ENCODE peak calls at places on chromosomes 6 and 20, in six cellular contexts. M is dorsolateral prefrontal cortex, E is lower lobe of right lung, U is foreskin fibroblast, I is fibroblast of mammary gland, Q is natural killer cell. Z is an unnamed sample.
A peak's percentile ranks its signal among the peaks of the same experiment; 100 is the strongest.

GRCh38 chr20:36629719-36630340 is 16.2 kb downstream of the SLA2 start:
- DNase-seq in M (no peak), E (no peak), U (no peak), I (no peak), Q (peak; percentile 66), Z (no peak)

GRCh38 chr20:59994697-59995122 is 36.5 kb downstream of the CDH26 start:
- DNase-seq in M (no peak), E (peak; percentile 73), U (peak; percentile 66), I (peak; percentile 61), Q (no peak), Z (no peak)

GRCh38 chr6:33161354-33162320 is 30.6 kb downstream of the COL11A2 start:
- DNase-seq in M (peak; percentile 80), E (peak; percentile 90), U (peak; percentile 87), I (peak; percentile 42), Q (peak; percentile 84), Z (peak; percentile 53)

GRCh38 chr6:80217799-80218198 is 111.3 kb downstream of the BCKDHB start:
- DNase-seq in M (no peak), E (no peak), U (peak; percentile 68), I (peak; percentile 54), Q (no peak), Z (no peak)

GRCh38 chr6:73666393-73666792 is 12.6 kb upstream of the SLC17A5 start:
- DNase-seq in M (no peak), E (no peak), U (peak; percentile 41), I (no peak), Q (no peak), Z (no peak)

GRCh38 chr20:20837574-20838021 is 125.2 kb upstream of the RALGAPA2 start:
- DNase-seq in M (peak; percentile 74), E (no peak), U (peak; percentile 62), I (peak; percentile 50), Q (no peak), Z (peak; percentile 24)

GRCh38 chr20:20327756-20328155 is 40.1 kb upstream of the INSM1 start:
- DNase-seq in M (no peak), E (no peak), U (no peak), I (peak; percentile 16), Q (no peak), Z (no peak)

GRCh38 chr6:47161176-47161687 is 119.1 kb upstream of the ADGRF1 start:
- DNase-seq in M (no peak), E (no peak), U (peak; percentile 76), I (peak; percentile 71), Q (no peak), Z (peak; percentile 58)

GRCh38 chr20:51166489-51166888 is 143.6 kb upstream of the KCNG1 start:
- DNase-seq in M (no peak), E (no peak), U (no peak), I (no peak), Q (no peak), Z (no peak)

GRCh38 chr6:150134280-150134920 is 8.4 kb upstream of the PPP1R14C start:
- DNase-seq in M (no peak), E (no peak), U (no peak), I (no peak), Q (no peak), Z (no peak)

GRCh38 chr6:127302728-127303675 is 36.3 kb downstream of the RNF146 start:
- DNase-seq in M (no peak), E (no peak), U (peak; percentile 66), I (peak; percentile 57), Q (no peak), Z (peak; percentile 42)

GRCh38 chr6:44254957-44255808 is 2.1 kb downstream of the SLC35B2 start:
- DNase-seq in M (no peak), E (no peak), U (peak; percentile 50), I (no peak), Q (no peak), Z (no peak)

GRCh38 chr6:22145823-22146379 is 150.9 kb downstream of the PRL start:
- DNase-seq in M (peak; percentile 86), E (no peak), U (peak; percentile 70), I (peak; percentile 69), Q (no peak), Z (peak; percentile 61)

GRCh38 chr20:19936801-19937583 is 80.2 kb upstream of the NAA20 start:
- DNase-seq in M (no peak), E (peak; percentile 68), U (no peak), I (no peak), Q (no peak), Z (no peak)

GRCh38 chr20:53352727-53353440 is 240.8 kb downstream of the ZNF217 start:
- DNase-seq in M (no peak), E (no peak), U (no peak), I (peak; percentile 4), Q (no peak), Z (no peak)

GRCh38 chr6:135910943-135911618 is 59.6 kb downstream of the PDE7B start:
- DNase-seq in M (no peak), E (no peak), U (no peak), I (no peak), Q (no peak), Z (no peak)

GRCh38 chr20:50580016-50580747 is 70.0 kb downstream of the PTPN1 start:
- DNase-seq in M (peak; percentile 71), E (peak; percentile 60), U (peak; percentile 76), I (peak; percentile 59), Q (peak; percentile 49), Z (peak; percentile 30)

GRCh38 chr20:58131581-58132142 is 96.8 kb downstream of the ANKRD60 start:
- DNase-seq in M (no peak), E (no peak), U (peak; percentile 92), I (peak; percentile 64), Q (no peak), Z (no peak)

GRCh38 chr20:31523361-31524283 is 9.4 kb downstream of the HM13 start:
- DNase-seq in M (no peak), E (peak; percentile 53), U (no peak), I (peak; percentile 85), Q (no peak), Z (no peak)

GRCh38 chr20:36830791-36831691 is 44.9 kb upstream of the TLDC2 start:
- DNase-seq in M (peak; percentile 57), E (peak; percentile 55), U (peak; percentile 77), I (peak; percentile 67), Q (no peak), Z (peak; percentile 80)

GRCh38 chr6:167091149-167092107 is 31.5 kb upstream of the CCR6 start:
- DNase-seq in M (no peak), E (no peak), U (no peak), I (no peak), Q (no peak), Z (no peak)

GRCh38 chr6:42269974-42270510 is 52.4 kb upstream of the MRPS10 start:
- DNase-seq in M (no peak), E (no peak), U (no peak), I (no peak), Q (no peak), Z (no peak)

GRCh38 chr20:1775117-1775516 is 117.5 kb upstream of the SIRPG start:
- DNase-seq in M (no peak), E (no peak), U (peak; percentile 65), I (peak; percentile 52), Q (no peak), Z (peak; percentile 52)

GRCh38 chr6:151018035-151018434 is 152.5 kb downstream of the MTHFD1L start:
- DNase-seq in M (no peak), E (no peak), U (peak; percentile 63), I (peak; percentile 37), Q (no peak), Z (no peak)

GRCh38 chr6:20686142-20686541 is 151.9 kb downstream of the CDKAL1 start:
- DNase-seq in M (no peak), E (no peak), U (no peak), I (no peak), Q (no peak), Z (no peak)

GRCh38 chr6:158867381-158868121 is 48.4 kb upstream of the EZR start:
- DNase-seq in M (no peak), E (no peak), U (no peak), I (no peak), Q (no peak), Z (no peak)

GRCh38 chr20:45098096-45098773 is 2.7 kb downstream of the KCNS1 start:
- DNase-seq in M (peak; percentile 59), E (no peak), U (peak; percentile 63), I (peak; percentile 35), Q (no peak), Z (no peak)

GRCh38 chr20:45094864-45095574 is 5.9 kb downstream of the KCNS1 start:
- DNase-seq in M (no peak), E (no peak), U (no peak), I (no peak), Q (no peak), Z (no peak)

GRCh38 chr20:45096781-45097180 is 4.1 kb downstream of the KCNS1 start:
- DNase-seq in M (peak; percentile 75), E (no peak), U (no peak), I (no peak), Q (no peak), Z (no peak)

GRCh38 chr20:45095753-45096371 is 5.1 kb downstream of the KCNS1 start:
- DNase-seq in M (no peak), E (no peak), U (peak; percentile 87), I (peak; percentile 69), Q (peak; percentile 30), Z (peak; percentile 54)

GRCh38 chr20:45097485-45098095 is 3.3 kb downstream of the KCNS1 start:
- DNase-seq in M (no peak), E (peak; percentile 72), U (peak; percentile 62), I (peak; percentile 52), Q (no peak), Z (no peak)
- TF ChIP-seq CTCF in M (peak; percentile 25), E (peak; percentile 49), U (no peak), I (peak; percentile 39), Q (no peak), Z (peak; percentile 42)

DNA sequence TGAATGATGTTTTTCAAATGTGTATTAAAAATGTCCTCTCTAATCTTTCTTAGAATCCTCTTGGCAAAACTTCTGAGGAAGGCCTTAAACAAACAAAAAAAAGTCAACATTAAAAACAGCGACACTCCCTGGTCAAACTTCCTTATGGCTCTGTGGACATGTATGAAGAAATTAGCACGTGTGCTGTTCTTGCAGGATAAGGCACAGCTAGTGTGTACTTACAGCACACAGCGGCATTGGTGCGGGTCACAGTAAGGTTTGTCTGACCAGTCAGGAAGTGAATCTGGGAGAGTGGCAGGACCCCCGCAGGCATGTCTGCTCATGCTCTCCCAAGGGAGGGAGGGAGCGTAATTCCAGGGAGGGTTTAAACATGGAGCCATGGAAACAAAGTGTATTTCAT is 38.8 kb downstream of the SLC22A1 start:
- DNase-seq in M (no peak), E (no peak), U (peak; percentile 58), I (no peak), Q (no peak), Z (no peak)
- TF ChIP-seq CTCF in M (no peak), E (peak; percentile 24), U (no peak), I (no peak), Q (no peak), Z (peak; percentile 55)

GRCh38 chr20:9966966-9967365 is 67.8 kb upstream of the ANKEF1 start:
- DNase-seq in M (no peak), E (no peak), U (peak; percentile 43), I (peak; percentile 26), Q (no peak), Z (no peak)
- TF ChIP-seq CTCF in M (peak; percentile 45), E (no peak), U (peak; percentile 30), I (peak; percentile 54), Q (no peak), Z (peak; percentile 48)

GRCh38 chr6:64012351-64013060 is 376.9 kb downstream of the PHF3 start:
- DNase-seq in M (no peak), E (no peak), U (no peak), I (peak; percentile 63), Q (no peak), Z (no peak)
- TF ChIP-seq CTCF in M (peak; percentile 71), E (peak; percentile 29), U (no peak), I (peak; percentile 85), Q (no peak), Z (no peak)

GRCh38 chr6:35312763-35313125 is 15.1 kb downstream of the DEF6 start:
- DNase-seq in M (no peak), E (no peak), U (no peak), I (no peak), Q (no peak), Z (no peak)
- TF ChIP-seq CTCF in M (no peak), E (no peak), U (no peak), I (no peak), Q (no peak), Z (no peak)